ENCODE peak calls at places on chromosomes 2 and 18, in five cellular contexts. W is PC-9; X is activated naive CD4-positive, alpha-beta T cell treated with anti-CD3 and anti-CD28 coated beads, Interleukin-2, amount 10 ng/mL, durations not matched to agents 7 days and 5 days; A is C1 segment of cervical spinal cord; Q is astrocyte of the spinal cord. B is an unnamed sample.

GRCh38 chr18:22467760-22468553 is 50.2 kb upstream of the CTAGE1 start:
- DNase-seq in W (peak), X (no peak), A (no peak), Q (peak), B (no peak)

GRCh38 chr2:149657393-149657792 is 69.8 kb upstream of the MMADHC start:
- DNase-seq in W (no peak), X (no peak), A (no peak), Q (no peak), B (no peak)

GRCh38 chr2:28750316-28751101 is 1.1 kb upstream of the PPP1CB start:
- DNase-seq in W (no peak), X (peak), A (no peak), Q (peak), B (no peak)

GRCh38 chr18:11802586-11802985 is 48.6 kb upstream of the CHMP1B start:
- DNase-seq in W (no peak), X (no peak), A (no peak), Q (no peak), B (no peak)

GRCh38 chr2:160920791-160921303 is 239.4 kb upstream of the TANK start:
- DNase-seq in W (no peak), X (no peak), A (no peak), Q (peak), B (no peak)

GRCh38 chr2:72475246-72475645 is 327.6 kb upstream of the CYP26B1 start:
- DNase-seq in W (no peak), X (no peak), A (no peak), Q (no peak), B (no peak)

GRCh38 chr2:166239548-166239947 is 111.7 kb upstream of the SCN1A start:
- DNase-seq in W (peak), X (no peak), A (no peak), Q (peak), B (no peak)

GRCh38 chr2:240358080-240358479 is 77.4 kb upstream of the GPC1 start:
- DNase-seq in W (no peak), X (no peak), A (no peak), Q (no peak), B (no peak)

GRCh38 chr2:230909841-230910545 is 15.0 kb downstream of the GPR55 start:
- DNase-seq in W (no peak), X (no peak), A (no peak), Q (no peak), B (no peak)

GRCh38 chr2:239443666-239444567 is 43.1 kb upstream of the HDAC4 start:
- DNase-seq in W (peak), X (no peak), A (no peak), Q (peak), B (no peak)

GRCh38 chr18:9743200-9744016 is 35.3 kb downstream of the RAB31 start:
- DNase-seq in W (peak), X (no peak), A (no peak), Q (peak), B (no peak)

GRCh38 chr2:234691968-234692955 is 195.4 kb upstream of the ARL4C start:
- DNase-seq in W (no peak), X (no peak), A (no peak), Q (no peak), B (no peak)

GRCh38 chr18:22230403-22231042 is 61.1 kb downstream of the GATA6 start:
- DNase-seq in W (no peak), X (no peak), A (no peak), Q (peak), B (no peak)

GRCh38 chr2:15939854-15940660 is at the start of gene MYCN:
- DNase-seq in W (no peak), X (peak), A (peak), Q (peak), B (peak)

GRCh38 chr2:24793752-24794477 is 690 bp downstream of the CENPO start:
- DNase-seq in W (no peak), X (peak), A (no peak), Q (peak), B (no peak)

GRCh38 chr18:6414118-6414722 is 491 bp downstream of the L3MBTL4 start:
- DNase-seq in W (no peak), X (peak), A (peak), Q (no peak), B (peak)